ENCODE peak calls at places on chromosomes 3 and 15, in seven cellular contexts. F is body of pancreas; R is endodermal cell; B is CD8-positive, alpha-beta T cell; A is heart left ventricle; J is hepatocyte; E is A549. V is an unnamed sample.

GRCh38 chr15:42427429-42428223 is 63.3 kb downstream of the ZNF106 start:
- DNase-seq in F (no peak), R (no peak), B (no peak), A (no peak), J (no peak), E (no peak), V (no peak)

GRCh38 chr3:123378409-123378915 is 70.4 kb downstream of the ADCY5 start:
- DNase-seq in F (no peak), R (peak; percentile 43), B (no peak), A (no peak), J (no peak), E (no peak), V (no peak)

GRCh38 chr3:184005981-184006507 is 11.6 kb downstream of the ABCC5 start:
- DNase-seq in F (peak; percentile 87), R (peak; percentile 73), B (no peak), A (peak; percentile 84), J (peak; percentile 86), E (peak; percentile 24), V (peak; percentile 68)

GRCh38 chr15:43911235-43911661 is 84.4 kb downstream of the WDR76 start:
- DNase-seq in F (no peak), R (no peak), B (no peak), A (peak; percentile 71), J (no peak), E (peak; percentile 55), V (no peak)

GRCh38 chr3:123088360-123088759 is 21.5 kb downstream of the PDIA5 start:
- DNase-seq in F (no peak), R (peak; percentile 15), B (no peak), A (no peak), J (no peak), E (no peak), V (no peak)

GRCh38 chr15:83446904-83447708 is at the start of gene SH3GL3:
- DNase-seq in F (peak; percentile 76), R (peak; percentile 94), B (peak; percentile 29), A (peak; percentile 86), J (peak; percentile 90), E (peak; percentile 73), V (peak; percentile 87)

GRCh38 chr3:194491996-194492395 is 5.2 kb upstream of the ATP13A3 start:
- DNase-seq in F (no peak), R (no peak), B (no peak), A (no peak), J (no peak), E (no peak), V (no peak)

GRCh38 chr3:4425707-4426106 is 41.4 kb downstream of the SUMF1 start:
- DNase-seq in F (no peak), R (no peak), B (no peak), A (no peak), J (no peak), E (no peak), V (no peak)

GRCh38 chr3:59816312-59816711 is 766.5 kb upstream of the CFAP20DC start:
- DNase-seq in F (no peak), R (no peak), B (no peak), A (no peak), J (no peak), E (peak; percentile 26), V (no peak)

GRCh38 chr3:106256249-106256957 is 387.6 kb upstream of the CBLB start:
- DNase-seq in F (no peak), R (no peak), B (no peak), A (no peak), J (no peak), E (no peak), V (no peak)

GRCh38 chr3:102699104-102699818 is 264.4 kb downstream of the ZPLD1 start:
- DNase-seq in F (no peak), R (no peak), B (no peak), A (no peak), J (no peak), E (no peak), V (no peak)

GRCh38 chr3:192812736-192813383 is 85.5 kb upstream of the FGF12 start:
- DNase-seq in F (peak; percentile 24), R (peak; percentile 67), B (no peak), A (no peak), J (peak; percentile 72), E (peak; percentile 61), V (peak; percentile 25)

GRCh38 chr3:149010504-149010951 is 19.2 kb downstream of the GYG1 start:
- DNase-seq in F (no peak), R (no peak), B (no peak), A (no peak), J (peak; percentile 23), E (no peak), V (no peak)

GRCh38 chr3:32778389-32778788 is 39.4 kb upstream of the TRIM71 start:
- DNase-seq in F (no peak), R (no peak), B (no peak), A (no peak), J (no peak), E (no peak), V (no peak)

GRCh38 chr3:63353383-63353782 is 75.3 kb downstream of the SYNPR start:
- DNase-seq in F (no peak), R (no peak), B (no peak), A (no peak), J (no peak), E (no peak), V (no peak)

GRCh38 chr3:95394286-95394685 is 1331.4 kb downstream of the NSUN3 start:
- DNase-seq in F (no peak), R (no peak), B (no peak), A (no peak), J (no peak), E (no peak), V (no peak)
- H3K4me3 ChIP-seq in F (no peak overlapping the region), R (no peak overlapping the region), B (no peak overlapping the region), A (no peak overlapping the region), J (no peak overlapping the region), E (no peak overlapping the region), V (no peak overlapping the region)

GRCh38 chr3:139111392-139112229 is 66.9 kb upstream of the PRR23C start:
- DNase-seq in F (peak; percentile 77), R (peak; percentile 92), B (peak; percentile 29), A (peak; percentile 59), J (peak; percentile 83), E (peak; percentile 50), V (peak; percentile 73)

GRCh38 chr3:139113231-139113749 is 68.6 kb upstream of the PRR23C start:
- DNase-seq in F (no peak), R (peak; percentile 46), B (no peak), A (no peak), J (no peak), E (no peak), V (no peak)

GRCh38 chr3:139113766-139114165 is 69.1 kb upstream of the PRR23C start:
- DNase-seq in F (no peak), R (no peak), B (no peak), A (no peak), J (no peak), E (no peak), V (no peak)

GRCh38 chr3:139110072-139110830 is 65.6 kb upstream of the PRR23C start:
- DNase-seq in F (no peak), R (no peak), B (no peak), A (peak; percentile 65), J (no peak), E (no peak), V (no peak)

GRCh38 chr3:139112230-139112558 is 67.5 kb upstream of the PRR23C start:
- DNase-seq in F (no peak), R (no peak), B (no peak), A (no peak), J (no peak), E (no peak), V (no peak)
- TF ChIP-seq CTCF in F (no peak), R (no peak), B (no peak), A (no peak), J (no peak), E (no peak), V (no peak)

GRCh38 chr15:80072285-80072684 is 12.8 kb downstream of the ZFAND6 start:
- DNase-seq in F (peak; percentile 29), R (no peak), B (no peak), A (no peak), J (peak; percentile 81), E (peak; percentile 93), V (peak; percentile 16)

GRCh38 chr15:80076321-80077318 is 17.1 kb downstream of the ZFAND6 start:
- DNase-seq in F (no peak), R (no peak), B (no peak), A (no peak), J (no peak), E (no peak), V (no peak)

GRCh38 chr15:80070840-80071239 is 11.4 kb downstream of the ZFAND6 start:
- DNase-seq in F (no peak), R (no peak), B (no peak), A (no peak), J (no peak), E (peak; percentile 31), V (no peak)

GRCh38 chr15:80071652-80072051 is 12.2 kb downstream of the ZFAND6 start:
- DNase-seq in F (no peak), R (no peak), B (no peak), A (no peak), J (no peak), E (no peak), V (no peak)

DNA sequence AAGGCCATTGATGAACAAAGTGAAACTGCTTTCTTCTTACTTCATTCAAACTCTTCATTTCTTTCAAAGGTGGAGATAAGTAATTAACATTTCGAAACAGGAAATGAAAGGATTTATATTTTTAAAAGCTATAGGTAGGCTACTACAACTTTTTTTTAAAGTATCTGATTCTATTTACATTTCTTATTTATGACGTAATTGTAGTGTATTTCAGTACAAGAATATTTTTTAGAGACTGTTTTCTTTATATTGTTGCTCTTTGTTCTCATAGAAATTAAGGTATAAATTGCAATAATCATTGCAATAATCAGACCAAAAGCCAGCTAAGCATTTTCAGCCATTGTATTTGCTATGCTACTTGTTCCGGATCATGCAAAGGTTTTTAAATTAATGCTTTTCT is 13.7 kb downstream of the ZFAND6 start:
- DNase-seq in F (no peak), R (no peak), B (no peak), A (no peak), J (no peak), E (no peak), V (no peak)
- H3K4me1 ChIP-seq in F (peaks cover 54% of the 10 kb centered on the region), R (no peaks in the 10 kb centered on the region), B (peaks cover 31% of the 10 kb centered on the region), A (peaks cover 72% of the 10 kb centered on the region), J (peaks cover 32% of the 10 kb centered on the region), E (peaks cover 55% of the 10 kb centered on the region), V (no peaks in the 10 kb centered on the region)

DNA sequence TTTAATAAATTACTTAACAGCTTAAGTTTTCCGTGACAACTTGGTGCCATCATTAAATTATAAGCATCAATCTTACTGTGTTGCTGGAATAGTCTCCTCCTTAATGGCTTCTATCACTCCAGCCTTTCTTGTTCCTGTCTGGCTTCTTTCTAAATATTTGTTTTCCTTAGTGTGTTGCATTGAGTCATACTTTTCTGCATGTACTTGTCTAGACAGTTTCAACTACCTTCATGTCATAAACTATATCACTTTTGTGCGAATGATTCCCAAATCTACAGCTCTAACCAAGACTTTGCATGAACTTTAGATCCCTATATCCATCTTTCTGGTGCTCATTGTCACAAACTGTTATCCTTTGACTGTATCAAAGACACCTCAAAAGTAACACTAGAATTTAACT is 78.4 kb downstream of the AKAP13 start:
- DNase-seq in F (no peak), R (no peak), B (no peak), A (no peak), J (no peak), E (peak; percentile 58), V (no peak)
- H3K4me3 ChIP-seq in F (no peak overlapping the region), R (no peak overlapping the region), B (no peak overlapping the region), A (no peak overlapping the region), J (no peak overlapping the region), E (no peak overlapping the region), V (no peak overlapping the region)